ENCODE peak calls at places on chromosomes 5 and 9, in nine cellular contexts. One of them, this sample, is unnamed.

GRCh38 chr9:127085186-127085585 is 37.2 kb downstream of the ANGPTL2 start:
- DNase-seq in GM20000: no peak
- DNase-seq in neural crest cell: no peak
- DNase-seq in astrocyte of the spinal cord: no peak
- DNase-seq in OCI-LY7: no peak
- DNase-seq in AG09309: no peak
- DNase-seq in astrocyte of the cerebellum: no peak
- DNase-seq in H1: no peak
- DNase-seq in ovary: no peak
- DNase-seq in this sample: no peak

GRCh38 chr9:133534346-133535284 is at the start of gene ADAMTSL2:
- DNase-seq in GM20000: peak
- DNase-seq in neural crest cell: peak
- DNase-seq in astrocyte of the spinal cord: peak
- DNase-seq in OCI-LY7: no peak
- DNase-seq in AG09309: no peak
- DNase-seq in astrocyte of the cerebellum: peak
- DNase-seq in H1: peak
- DNase-seq in ovary: peak
- DNase-seq in this sample: no peak

GRCh38 chr9:129596541-129597328 is 24.2 kb downstream of the C9orf50 start:
- DNase-seq in GM20000: no peak
- DNase-seq in neural crest cell: peak
- DNase-seq in astrocyte of the spinal cord: peak
- DNase-seq in OCI-LY7: no peak
- DNase-seq in AG09309: no peak
- DNase-seq in astrocyte of the cerebellum: no peak
- DNase-seq in H1: peak
- DNase-seq in ovary: peak
- DNase-seq in this sample: no peak

GRCh38 chr5:38602641-38603040 is 46.2 kb upstream of the LIFR start:
- DNase-seq in GM20000: no peak
- DNase-seq in neural crest cell: no peak
- DNase-seq in astrocyte of the spinal cord: no peak
- DNase-seq in OCI-LY7: no peak
- DNase-seq in AG09309: no peak
- DNase-seq in astrocyte of the cerebellum: no peak
- DNase-seq in H1: no peak
- DNase-seq in ovary: no peak
- DNase-seq in this sample: no peak

GRCh38 chr5:90983148-90983547 is 400.0 kb downstream of the ARRDC3 start:
- DNase-seq in GM20000: no peak
- DNase-seq in neural crest cell: no peak
- DNase-seq in astrocyte of the spinal cord: peak
- DNase-seq in OCI-LY7: no peak
- DNase-seq in AG09309: peak
- DNase-seq in astrocyte of the cerebellum: peak
- DNase-seq in H1: no peak
- DNase-seq in ovary: no peak
- DNase-seq in this sample: no peak

GRCh38 chr5:34756781-34757624 is 82.0 kb upstream of the TTC23L start:
- DNase-seq in GM20000: no peak
- DNase-seq in neural crest cell: peak
- DNase-seq in astrocyte of the spinal cord: peak
- DNase-seq in OCI-LY7: no peak
- DNase-seq in AG09309: peak
- DNase-seq in astrocyte of the cerebellum: no peak
- DNase-seq in H1: no peak
- DNase-seq in ovary: peak
- DNase-seq in this sample: no peak

GRCh38 chr9:70411141-70411929 is 3.1 kb downstream of the KLF9 start:
- DNase-seq in GM20000: peak
- DNase-seq in neural crest cell: no peak
- DNase-seq in astrocyte of the spinal cord: peak
- DNase-seq in OCI-LY7: no peak
- DNase-seq in AG09309: no peak
- DNase-seq in astrocyte of the cerebellum: no peak
- DNase-seq in H1: no peak
- DNase-seq in ovary: peak
- DNase-seq in this sample: peak

GRCh38 chr5:76256116-76256889 is 146.8 kb upstream of the IQGAP2 start:
- DNase-seq in GM20000: peak
- DNase-seq in neural crest cell: peak
- DNase-seq in astrocyte of the spinal cord: peak
- DNase-seq in OCI-LY7: peak
- DNase-seq in AG09309: peak
- DNase-seq in astrocyte of the cerebellum: peak
- DNase-seq in H1: peak
- DNase-seq in ovary: peak
- DNase-seq in this sample: peak

GRCh38 chr5:164504141-164504772 is 998.8 kb downstream of the MAT2B start:
- DNase-seq in GM20000: peak
- DNase-seq in neural crest cell: peak
- DNase-seq in astrocyte of the spinal cord: peak
- DNase-seq in OCI-LY7: peak
- DNase-seq in AG09309: peak
- DNase-seq in astrocyte of the cerebellum: peak
- DNase-seq in H1: peak
- DNase-seq in ovary: peak
- DNase-seq in this sample: peak

GRCh38 chr9:89814340-89815040 is 209.7 kb downstream of the GADD45G start:
- DNase-seq in GM20000: peak
- DNase-seq in neural crest cell: no peak
- DNase-seq in astrocyte of the spinal cord: peak
- DNase-seq in OCI-LY7: peak
- DNase-seq in AG09309: no peak
- DNase-seq in astrocyte of the cerebellum: no peak
- DNase-seq in H1: no peak
- DNase-seq in ovary: no peak
- DNase-seq in this sample: no peak

GRCh38 chr9:117377046-117377445 is 37.8 kb downstream of the ASTN2 start:
- DNase-seq in GM20000: no peak
- DNase-seq in neural crest cell: no peak
- DNase-seq in astrocyte of the spinal cord: no peak
- DNase-seq in OCI-LY7: no peak
- DNase-seq in AG09309: no peak
- DNase-seq in astrocyte of the cerebellum: no peak
- DNase-seq in H1: no peak
- DNase-seq in ovary: no peak
- DNase-seq in this sample: no peak

GRCh38 chr5:134124289-134125194 is 10.1 kb downstream of the TCF7 start:
- DNase-seq in GM20000: no peak
- DNase-seq in neural crest cell: no peak
- DNase-seq in astrocyte of the spinal cord: peak
- DNase-seq in OCI-LY7: no peak
- DNase-seq in AG09309: peak
- DNase-seq in astrocyte of the cerebellum: peak
- DNase-seq in H1: no peak
- DNase-seq in ovary: no peak
- DNase-seq in this sample: no peak

GRCh38 chr9:119273984-119274665 is 95.1 kb downstream of the BRINP1 start:
- DNase-seq in GM20000: no peak
- DNase-seq in neural crest cell: no peak
- DNase-seq in astrocyte of the spinal cord: no peak
- DNase-seq in OCI-LY7: no peak
- DNase-seq in AG09309: no peak
- DNase-seq in astrocyte of the cerebellum: no peak
- DNase-seq in H1: no peak
- DNase-seq in ovary: no peak
- DNase-seq in this sample: no peak

GRCh38 chr5:107516452-107517184 is 154.1 kb downstream of the EFNA5 start:
- DNase-seq in GM20000: no peak
- DNase-seq in neural crest cell: no peak
- DNase-seq in astrocyte of the spinal cord: peak
- DNase-seq in OCI-LY7: no peak
- DNase-seq in AG09309: peak
- DNase-seq in astrocyte of the cerebellum: peak
- DNase-seq in H1: no peak
- DNase-seq in ovary: no peak
- DNase-seq in this sample: peak

GRCh38 chr9:37753489-37754190 is at the start of gene TRMT10B:
- DNase-seq in GM20000: peak
- DNase-seq in neural crest cell: peak
- DNase-seq in astrocyte of the spinal cord: peak
- DNase-seq in OCI-LY7: no peak
- DNase-seq in AG09309: no peak
- DNase-seq in astrocyte of the cerebellum: peak
- DNase-seq in H1: peak
- DNase-seq in ovary: peak
- DNase-seq in this sample: peak

GRCh38 chr9:126985870-126986498 is 71.4 kb downstream of the RALGPS1 start:
- DNase-seq in GM20000: peak
- DNase-seq in neural crest cell: no peak
- DNase-seq in astrocyte of the spinal cord: peak
- DNase-seq in OCI-LY7: no peak
- DNase-seq in AG09309: peak
- DNase-seq in astrocyte of the cerebellum: peak
- DNase-seq in H1: no peak
- DNase-seq in ovary: no peak
- DNase-seq in this sample: no peak

GRCh38 chr5:173278641-173279040 is 43.6 kb upstream of the NKX2-5 start:
- DNase-seq in GM20000: no peak
- DNase-seq in neural crest cell: no peak
- DNase-seq in astrocyte of the spinal cord: no peak
- DNase-seq in OCI-LY7: no peak
- DNase-seq in AG09309: no peak
- DNase-seq in astrocyte of the cerebellum: no peak
- DNase-seq in H1: no peak
- DNase-seq in ovary: no peak
- DNase-seq in this sample: no peak

GRCh38 chr5:132662004-132662401 is 4.0 kb downstream of the IL13 start:
- DNase-seq in GM20000: no peak
- DNase-seq in neural crest cell: no peak
- DNase-seq in astrocyte of the spinal cord: no peak
- DNase-seq in OCI-LY7: no peak
- DNase-seq in AG09309: no peak
- DNase-seq in astrocyte of the cerebellum: no peak
- DNase-seq in H1: no peak
- DNase-seq in ovary: no peak
- DNase-seq in this sample: no peak

GRCh38 chr5:73438048-73438896 is 10.3 kb downstream of the FOXD1 start:
- DNase-seq in GM20000: no peak
- DNase-seq in neural crest cell: no peak
- DNase-seq in astrocyte of the spinal cord: peak
- DNase-seq in OCI-LY7: no peak
- DNase-seq in AG09309: no peak
- DNase-seq in astrocyte of the cerebellum: no peak
- DNase-seq in H1: no peak
- DNase-seq in ovary: no peak
- DNase-seq in this sample: no peak

GRCh38 chr5:106331415-106331814 is 1339.3 kb downstream of the EFNA5 start:
- DNase-seq in GM20000: no peak
- DNase-seq in neural crest cell: no peak
- DNase-seq in astrocyte of the spinal cord: peak
- DNase-seq in OCI-LY7: no peak
- DNase-seq in AG09309: peak
- DNase-seq in astrocyte of the cerebellum: peak
- DNase-seq in H1: no peak
- DNase-seq in ovary: no peak
- DNase-seq in this sample: peak

GRCh38 chr9:133754187-133754586 is 16.0 kb upstream of the SARDH start:
- DNase-seq in GM20000: no peak
- DNase-seq in neural crest cell: no peak
- DNase-seq in astrocyte of the spinal cord: no peak
- DNase-seq in OCI-LY7: no peak
- DNase-seq in AG09309: no peak
- DNase-seq in astrocyte of the cerebellum: no peak
- DNase-seq in H1: peak
- DNase-seq in ovary: peak
- DNase-seq in this sample: no peak

GRCh38 chr9:113409883-113410206 is 630 bp downstream of the POLE3 start:
- DNase-seq in GM20000: no peak
- DNase-seq in neural crest cell: no peak
- DNase-seq in astrocyte of the spinal cord: no peak
- DNase-seq in OCI-LY7: no peak
- DNase-seq in AG09309: no peak
- DNase-seq in astrocyte of the cerebellum: no peak
- DNase-seq in H1: no peak
- DNase-seq in ovary: no peak
- DNase-seq in this sample: no peak
- TF ChIP-seq CTCF in GM20000: no peak
- TF ChIP-seq CTCF in neural crest cell: peak
- TF ChIP-seq CTCF in astrocyte of the spinal cord: no peak
- TF ChIP-seq CTCF in OCI-LY7: peak
- TF ChIP-seq CTCF in AG09309: no peak
- TF ChIP-seq CTCF in astrocyte of the cerebellum: no peak
- TF ChIP-seq CTCF in H1: peak
- TF ChIP-seq CTCF in ovary: no peak
- TF ChIP-seq CTCF in this sample: no peak

DNA sequence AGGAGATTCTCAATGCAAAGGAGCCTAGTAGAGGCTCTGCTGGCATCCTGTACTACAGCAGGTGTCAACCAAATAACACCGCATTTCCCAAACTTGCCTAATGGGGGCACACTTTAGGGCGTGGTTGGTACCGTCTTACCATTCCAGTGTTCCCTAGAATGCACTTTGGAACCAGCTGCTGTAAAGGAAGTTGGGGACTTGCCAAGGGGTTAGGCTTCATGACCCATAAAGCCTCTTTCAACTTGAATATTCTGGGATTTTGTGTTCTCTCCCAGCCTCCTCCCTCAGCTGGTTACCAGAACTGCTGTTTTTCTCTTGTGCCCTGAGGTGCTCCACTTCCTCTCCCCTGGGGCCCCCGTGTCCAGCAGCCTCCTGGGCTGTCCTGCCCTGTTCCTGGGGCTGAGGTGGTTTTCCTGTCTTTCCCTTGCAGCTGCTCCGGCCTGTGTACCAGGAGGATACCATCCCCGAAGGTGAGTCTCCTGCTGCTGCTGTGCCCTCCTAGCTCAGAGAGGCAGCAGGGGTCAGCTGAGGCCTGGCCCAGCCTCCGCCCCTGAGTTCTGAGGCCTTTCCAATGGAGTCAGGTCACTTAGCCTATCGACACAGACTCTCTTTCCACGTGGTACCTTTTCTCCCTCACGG is 44.7 kb downstream of the RGS3 start:
- DNase-seq in GM20000: no peak
- DNase-seq in neural crest cell: no peak
- DNase-seq in astrocyte of the spinal cord: no peak
- DNase-seq in OCI-LY7: no peak
- DNase-seq in AG09309: no peak
- DNase-seq in astrocyte of the cerebellum: no peak
- DNase-seq in H1: peak
- DNase-seq in ovary: no peak
- DNase-seq in this sample: peak
- TF ChIP-seq CTCF in GM20000: peak
- TF ChIP-seq CTCF in neural crest cell: peak
- TF ChIP-seq CTCF in astrocyte of the spinal cord: peak
- TF ChIP-seq CTCF in OCI-LY7: peak
- TF ChIP-seq CTCF in AG09309: peak
- TF ChIP-seq CTCF in astrocyte of the cerebellum: no peak
- TF ChIP-seq CTCF in H1: peak
- TF ChIP-seq CTCF in ovary: no peak
- TF ChIP-seq CTCF in this sample: peak

GRCh38 chr5:37116359-37116758 is 132.8 kb downstream of the CPLANE1 start:
- DNase-seq in GM20000: no peak
- DNase-seq in neural crest cell: no peak
- DNase-seq in astrocyte of the spinal cord: no peak
- DNase-seq in OCI-LY7: no peak
- DNase-seq in AG09309: no peak
- DNase-seq in astrocyte of the cerebellum: no peak
- DNase-seq in H1: no peak
- DNase-seq in ovary: no peak
- DNase-seq in this sample: no peak
- TF ChIP-seq CTCF in GM20000: no peak
- TF ChIP-seq CTCF in neural crest cell: no peak
- TF ChIP-seq CTCF in astrocyte of the spinal cord: no peak
- TF ChIP-seq CTCF in OCI-LY7: no peak
- TF ChIP-seq CTCF in AG09309: no peak
- TF ChIP-seq CTCF in astrocyte of the cerebellum: no peak
- TF ChIP-seq CTCF in H1: no peak
- TF ChIP-seq CTCF in ovary: no peak
- TF ChIP-seq CTCF in this sample: no peak

GRCh38 chr5:104062495-104063377 is 500.1 kb upstream of the NUDT12 start:
- DNase-seq in GM20000: no peak
- DNase-seq in neural crest cell: no peak
- DNase-seq in astrocyte of the spinal cord: no peak
- DNase-seq in OCI-LY7: no peak
- DNase-seq in AG09309: no peak
- DNase-seq in astrocyte of the cerebellum: no peak
- DNase-seq in H1: no peak
- DNase-seq in ovary: no peak
- DNase-seq in this sample: no peak
- TF ChIP-seq CTCF in GM20000: no peak
- TF ChIP-seq CTCF in neural crest cell: no peak
- TF ChIP-seq CTCF in astrocyte of the spinal cord: no peak
- TF ChIP-seq CTCF in OCI-LY7: no peak
- TF ChIP-seq CTCF in AG09309: no peak
- TF ChIP-seq CTCF in astrocyte of the cerebellum: no peak
- TF ChIP-seq CTCF in H1: no peak
- TF ChIP-seq CTCF in ovary: no peak
- TF ChIP-seq CTCF in this sample: no peak

This sample was measured in AG09319.